ENCODE peak calls at places on chromosomes 12 and 14, in nine cellular contexts. O, U, Z, C, E, X, R, W and P are unnamed samples. For H3K36me3, the result is how much of the 10 kb centered on the place peaks cover.

GRCh38 chr12:90044069-90044468 is 335.4 kb upstream of the ATP2B1 start:
- DNase-seq in O (no peak), U (no peak), Z (no peak), C (no peak), E (no peak), X (no peak), R (no peak), W (no peak), P (no peak)

GRCh38 chr14:92600318-92601053 is 86.9 kb downstream of the RIN3 start:
- DNase-seq in O (peak), U (peak), Z (peak), C (no peak), E (no peak), X (no peak), R (no peak), W (no peak), P (no peak)

GRCh38 chr14:43169722-43170121 is 1337.4 kb downstream of the FSCB start:
- DNase-seq in O (no peak), U (no peak), Z (no peak), C (no peak), E (no peak), X (no peak), R (no peak), W (no peak), P (no peak)

GRCh38 chr12:44157359-44157758 is 321.5 kb downstream of the TMEM117 start:
- DNase-seq in O (no peak), U (no peak), Z (no peak), C (no peak), E (no peak), X (no peak), R (no peak), W (no peak), P (no peak)

GRCh38 chr14:51328089-51328941 is 88.3 kb downstream of the TMX1 start:
- DNase-seq in O (peak), U (peak), Z (peak), C (no peak), E (peak), X (no peak), R (no peak), W (no peak), P (no peak)

GRCh38 chr12:103742349-103742784 is 98.7 kb downstream of the NT5DC3 start:
- DNase-seq in O (peak), U (peak), Z (peak), C (no peak), E (no peak), X (no peak), R (no peak), W (no peak), P (no peak)

GRCh38 chr12:62581288-62582064 is 114.8 kb downstream of the MON2 start:
- DNase-seq in O (peak), U (peak), Z (peak), C (no peak), E (peak), X (peak), R (peak), W (peak), P (no peak)

GRCh38 chr14:100381386-100382105 is 58.4 kb downstream of the SLC25A47 start:
- DNase-seq in O (no peak), U (peak), Z (no peak), C (no peak), E (no peak), X (no peak), R (peak), W (no peak), P (no peak)

GRCh38 chr14:33515441-33515840 is 435.4 kb downstream of the EGLN3 start:
- DNase-seq in O (no peak), U (peak), Z (no peak), C (no peak), E (no peak), X (no peak), R (no peak), W (no peak), P (no peak)

GRCh38 chr14:31449971-31450610 is 7.2 kb downstream of the DTD2 start:
- DNase-seq in O (peak), U (peak), Z (peak), C (no peak), E (peak), X (peak), R (peak), W (no peak), P (no peak)

GRCh38 chr12:69932154-69932553 is 107.1 kb downstream of the MYRFL start:
- DNase-seq in O (no peak), U (no peak), Z (no peak), C (no peak), E (peak), X (no peak), R (no peak), W (no peak), P (no peak)

GRCh38 chr14:102140027-102140749 is 491 bp downstream of the WDR20 start:
- DNase-seq in O (no peak), U (no peak), Z (peak), C (peak), E (peak), X (peak), R (peak), W (peak), P (no peak)

GRCh38 chr14:93989939-93990338 is 7.2 kb upstream of the CCDC197 start:
- DNase-seq in O (no peak), U (no peak), Z (no peak), C (no peak), E (no peak), X (no peak), R (no peak), W (no peak), P (no peak)

GRCh38 chr14:28766505-28767238 is at the start of gene FOXG1:
- DNase-seq in O (no peak), U (no peak), Z (no peak), C (peak), E (peak), X (peak), R (peak), W (peak), P (no peak)
- H3K9ac ChIP-seq in O (no peak), U (peak), Z (no peak), C (peak), E (peak), X (peak), R (no peak), W (peak), P (no peak)

GRCh38 chr12:40226652-40227051 is 1.9 kb downstream of the LRRK2 start:
- DNase-seq in O (peak), U (peak), Z (peak), C (no peak), E (no peak), X (peak), R (no peak), W (no peak), P (no peak)
- H3K4me3 ChIP-seq in O (no peak), U (no peak), Z (peak), C (no peak), E (no peak), X (no peak), R (no peak), W (no peak), P (peak)

GRCh38 chr12:124332900-124333299 is 38.0 kb downstream of the RFLNA start:
- DNase-seq in O (no peak), U (no peak), Z (no peak), C (no peak), E (no peak), X (no peak), R (no peak), W (no peak), P (no peak)

GRCh38 chr12:124334976-124335375 is 40.1 kb downstream of the RFLNA start:
- DNase-seq in O (no peak), U (no peak), Z (no peak), C (no peak), E (no peak), X (no peak), R (peak), W (peak), P (peak)

GRCh38 chr12:124334266-124334665 is 39.4 kb downstream of the RFLNA start:
- DNase-seq in O (no peak), U (no peak), Z (no peak), C (no peak), E (no peak), X (no peak), R (no peak), W (no peak), P (peak)

GRCh38 chr12:124333724-124334123 is 38.8 kb downstream of the RFLNA start:
- DNase-seq in O (no peak), U (no peak), Z (no peak), C (no peak), E (no peak), X (no peak), R (no peak), W (no peak), P (no peak)

DNA sequence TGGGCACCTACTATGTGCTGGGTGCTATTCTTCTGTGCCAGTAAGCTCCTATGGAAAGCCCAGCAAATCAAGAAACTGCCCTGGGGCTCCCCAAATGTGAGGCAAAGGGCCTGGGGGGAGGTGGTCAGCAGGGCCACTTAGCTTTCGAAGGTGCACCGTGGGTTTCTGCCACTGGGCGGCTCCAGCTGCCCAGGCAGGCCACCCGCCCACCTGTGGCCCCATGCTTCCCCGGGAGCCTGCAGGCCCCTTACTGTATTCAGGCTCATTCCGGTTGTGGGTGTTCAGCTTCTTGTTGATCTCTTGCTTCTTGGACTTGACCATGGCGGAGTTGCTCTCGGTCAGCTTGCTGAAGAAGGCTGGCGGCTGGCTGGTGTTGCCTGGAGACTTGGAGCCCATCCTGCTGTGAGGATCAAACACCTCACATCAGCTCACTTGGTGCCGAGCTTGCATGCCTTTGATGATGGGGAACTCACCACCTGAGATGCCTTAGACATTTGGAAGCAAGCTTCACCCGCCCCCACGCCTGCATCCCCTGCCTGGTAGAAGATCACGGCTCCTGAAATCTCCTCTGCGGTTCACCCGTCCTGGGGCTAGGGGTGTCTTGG is 37.3 kb downstream of the RFLNA start:
- DNase-seq in O (peak), U (no peak), Z (no peak), C (no peak), E (peak), X (peak), R (no peak), W (no peak), P (no peak)
- H3K36me3 ChIP-seq in O (half or more), U (under half), Z (half or more), C (half or more), E (under half), X (half or more), R (under half), W (under half), P (under half)

DNA sequence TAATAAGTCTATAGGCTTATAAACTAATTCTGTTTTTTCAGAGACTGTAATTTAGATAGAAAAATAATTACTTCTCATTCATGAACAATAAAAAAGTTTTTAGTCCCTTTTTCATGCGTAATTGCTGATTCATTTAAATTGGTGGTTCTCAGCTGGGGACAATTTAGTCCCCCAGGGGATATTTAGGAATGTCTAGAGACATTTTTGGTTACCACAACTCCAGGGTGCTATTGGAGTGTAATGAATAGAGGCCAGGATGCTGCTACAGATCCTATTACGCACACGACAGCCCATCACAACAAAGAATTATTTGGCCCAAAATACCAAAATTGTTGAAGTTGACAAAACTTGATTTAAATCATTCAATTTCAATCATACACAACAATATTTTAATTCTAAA is 22.8 kb upstream of the VCPKMT start:
- DNase-seq in O (no peak), U (peak), Z (peak), C (no peak), E (peak), X (no peak), R (no peak), W (no peak), P (no peak)
- H3K9ac ChIP-seq in O (peak), U (no peak), Z (no peak), C (no peak), E (no peak), X (no peak), R (no peak), W (no peak), P (no peak)

DNA sequence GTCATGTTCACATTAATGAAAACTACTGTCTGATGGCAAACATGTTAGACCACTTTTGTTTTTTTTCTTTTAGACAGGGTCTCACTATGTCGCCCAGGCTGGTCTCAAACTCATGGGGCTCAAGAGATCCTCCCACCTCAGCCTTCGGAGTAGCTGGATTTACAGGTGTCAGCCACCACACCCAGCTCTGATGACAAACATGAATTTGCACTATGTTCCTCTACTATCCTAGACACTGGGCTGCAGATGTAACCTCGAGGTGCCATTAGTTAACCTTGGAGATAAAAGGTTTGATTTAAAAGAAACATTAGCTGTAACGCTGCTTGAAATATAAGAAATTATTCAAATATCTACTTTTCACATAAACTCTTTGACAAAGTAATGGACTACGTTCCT is 8.1 kb downstream of the VPS37B start:
- DNase-seq in O (no peak), U (no peak), Z (no peak), C (no peak), E (no peak), X (no peak), R (no peak), W (no peak), P (no peak)
- H3K4me3 ChIP-seq in O (peak), U (peak), Z (no peak), C (no peak), E (no peak), X (no peak), R (no peak), W (no peak), P (peak)

DNA sequence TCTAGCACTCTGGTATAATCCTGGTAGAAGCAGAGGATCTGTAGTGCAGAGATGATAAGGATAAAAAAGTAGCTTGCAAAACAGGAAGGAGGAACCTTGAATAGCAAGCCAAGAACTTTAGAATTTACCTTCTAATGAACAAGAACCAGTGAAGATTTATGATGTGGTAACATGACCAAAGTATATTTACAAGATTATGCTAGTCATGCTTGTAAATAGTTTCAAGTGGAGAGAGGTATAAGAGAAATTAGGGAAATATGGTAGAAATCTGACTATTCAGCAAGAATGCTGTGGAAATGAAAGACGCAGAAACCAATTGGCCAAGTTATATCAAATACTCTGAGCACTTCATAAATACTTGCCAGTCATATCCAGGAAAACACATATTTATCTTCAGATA is 47.8 kb downstream of the ERGIC2 start:
- DNase-seq in O (peak), U (no peak), Z (no peak), C (no peak), E (no peak), X (no peak), R (no peak), W (no peak), P (no peak)
- H3K36me3 ChIP-seq in O (under half), U (under half), Z (under half), C (under half), E (under half), X (under half), R (under half), W (under half), P (under half)

GRCh38 chr14:61401461-61401860 is 80.1 kb downstream of the PRKCH start:
- DNase-seq in O (no peak), U (no peak), Z (no peak), C (no peak), E (no peak), X (no peak), R (no peak), W (no peak), P (no peak)

GRCh38 chr14:61406670-61407069 is 85.3 kb downstream of the PRKCH start:
- DNase-seq in O (no peak), U (no peak), Z (no peak), C (no peak), E (peak), X (no peak), R (no peak), W (no peak), P (no peak)

GRCh38 chr14:61406198-61406597 is 84.8 kb downstream of the PRKCH start:
- DNase-seq in O (no peak), U (no peak), Z (no peak), C (no peak), E (peak), X (no peak), R (peak), W (peak), P (no peak)

GRCh38 chr14:61404637-61405036 is 83.3 kb downstream of the PRKCH start:
- DNase-seq in O (no peak), U (no peak), Z (no peak), C (no peak), E (no peak), X (no peak), R (no peak), W (no peak), P (no peak)

DNA sequence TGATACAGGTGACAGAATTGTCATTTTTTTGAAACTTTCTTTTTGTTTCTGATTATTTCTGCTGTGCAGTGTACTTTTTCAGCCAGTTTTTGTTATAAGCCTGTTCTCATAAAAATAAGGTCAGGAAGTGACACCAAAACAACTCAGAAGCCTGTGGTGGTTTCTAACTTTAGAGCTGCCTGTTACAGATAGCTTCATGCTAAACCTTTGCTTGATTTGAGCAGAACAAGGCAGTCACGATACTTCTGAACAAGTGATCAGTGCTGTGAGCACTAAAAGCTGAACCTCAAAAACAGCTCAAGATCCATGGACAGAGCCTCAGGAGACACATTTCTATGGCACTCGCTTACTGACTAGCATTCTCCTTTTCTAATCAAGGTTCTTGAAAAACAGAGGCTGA is 82.0 kb downstream of the PRKCH start:
- DNase-seq in O (no peak), U (no peak), Z (no peak), C (no peak), E (no peak), X (no peak), R (no peak), W (no peak), P (no peak)
- H3K9ac ChIP-seq in O (no peak), U (no peak), Z (no peak), C (no peak), E (no peak), X (no peak), R (no peak), W (no peak), P (no peak)

GRCh38 chr14:60630129-60630528 is 19.1 kb downstream of the SIX1 start:
- DNase-seq in O (no peak), U (no peak), Z (no peak), C (no peak), E (no peak), X (no peak), R (no peak), W (no peak), P (no peak)

GRCh38 chr14:60632257-60632656 is 17.0 kb downstream of the SIX1 start:
- DNase-seq in O (no peak), U (no peak), Z (no peak), C (no peak), E (no peak), X (no peak), R (no peak), W (no peak), P (no peak)

GRCh38 chr14:60634153-60634552 is 15.1 kb downstream of the SIX1 start:
- DNase-seq in O (no peak), U (no peak), Z (peak), C (no peak), E (no peak), X (no peak), R (no peak), W (no peak), P (no peak)

GRCh38 chr14:60631842-60632241 is 17.4 kb downstream of the SIX1 start:
- DNase-seq in O (no peak), U (no peak), Z (no peak), C (no peak), E (no peak), X (no peak), R (no peak), W (no peak), P (no peak)

DNA sequence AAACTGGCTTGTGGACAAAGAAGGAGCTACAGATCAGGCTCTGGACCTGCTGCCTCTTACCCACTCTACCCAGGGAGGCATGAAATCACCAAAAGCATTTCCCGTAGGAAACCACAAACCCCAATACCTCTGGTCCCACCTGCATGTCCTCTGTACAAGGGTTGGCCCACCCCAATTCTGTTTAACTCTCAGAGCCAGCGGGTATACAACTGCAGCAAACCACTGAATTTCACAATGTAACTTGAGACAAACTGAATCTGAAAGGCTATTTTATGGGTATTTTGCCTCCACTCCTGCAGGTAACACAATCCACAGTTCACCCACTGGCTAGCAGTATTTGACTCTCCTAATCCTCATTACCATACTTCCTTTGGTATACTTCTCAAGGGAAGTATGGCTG is 16.5 kb downstream of the SIX1 start:
- DNase-seq in O (peak), U (no peak), Z (no peak), C (no peak), E (no peak), X (no peak), R (no peak), W (no peak), P (no peak)
- H3K4me3 ChIP-seq in O (no peak), U (no peak), Z (no peak), C (no peak), E (no peak), X (no peak), R (no peak), W (no peak), P (no peak)

GRCh38 chr12:64494998-64495729 is 43.2 kb downstream of the TBK1 start:
- DNase-seq in O (no peak), U (no peak), Z (no peak), C (no peak), E (no peak), X (no peak), R (no peak), W (no peak), P (no peak)
- H3K36me3 ChIP-seq in O (half or more), U (under half), Z (half or more), C (under half), E (under half), X (half or more), R (under half), W (under half), P (under half)

DNA sequence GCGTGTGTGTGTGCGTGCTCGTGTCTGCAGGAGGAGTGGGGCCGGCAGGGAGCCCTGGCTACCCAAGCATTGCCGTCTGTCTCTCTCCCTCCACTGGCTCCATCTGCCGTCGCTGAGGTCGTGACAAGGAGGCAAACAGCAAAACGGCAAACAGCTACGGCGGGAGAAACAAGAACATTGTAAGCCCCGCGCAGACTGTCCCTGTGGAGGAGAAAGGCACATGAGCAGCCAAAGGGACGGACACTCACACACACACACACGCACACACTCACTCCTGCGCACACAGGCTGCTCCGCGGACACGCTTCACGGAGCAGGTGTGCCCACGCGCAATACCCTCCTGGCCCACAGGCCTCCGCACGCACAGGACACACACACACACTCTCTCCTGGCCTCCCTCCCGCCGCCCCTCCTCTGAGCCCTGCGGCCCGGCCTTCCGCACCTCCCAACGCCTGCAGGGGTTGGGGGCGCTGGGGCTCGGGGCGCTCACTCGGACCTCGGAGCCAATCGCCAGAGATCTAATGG is 905 bp downstream of the CISTR start:
- DNase-seq in O (no peak), U (peak), Z (peak), C (peak), E (peak), X (no peak), R (peak), W (no peak), P (peak)
- H3K9ac ChIP-seq in O (peak), U (no peak), Z (no peak), C (no peak), E (peak), X (no peak), R (no peak), W (peak), P (peak)